ENCODE peak calls at places on chromosome 16, in ten cellular contexts. R is OCI-LY7, N is thoracic aorta, Q is testis, B is left ventricle myocardium inferior, P is Peyer's patch, O is ascending aorta, E is neuronal stem cell, W is brain microvascular endothelial cell, T is AG04450. Y is an unnamed sample.

GRCh38 chr16:21283521-21284289 is 5.6 kb upstream of the CRYM start:
- DNase-seq in P (peak), W (peak), E (peak), O (no peak), Q (peak), T (no peak), N (no peak), B (peak), R (no peak), Y (no peak)

GRCh38 chr16:49183911-49184310 is 97.7 kb downstream of the CBLN1 start:
- DNase-seq in N (no peak), O (no peak), P (peak), W (no peak), R (peak), B (no peak), Q (peak), T (no peak), E (peak), Y (no peak)

GRCh38 chr16:79864781-79865391 is 264.3 kb upstream of the MAF start:
- DNase-seq in E (no peak), N (no peak), T (no peak), W (no peak), R (no peak), O (no peak), B (no peak), P (no peak), Q (no peak), Y (no peak)

GRCh38 chr16:85048921-85049562 is 21.4 kb downstream of the KIAA0513 start:
- DNase-seq in B (no peak), E (no peak), P (no peak), T (no peak), Q (peak), O (no peak), W (no peak), N (no peak), R (no peak), Y (no peak)

GRCh38 chr16:2027024-2028010 is 615 bp downstream of the NHERF2 start:
- DNase-seq in R (peak), B (no peak), P (no peak), T (no peak), Q (peak), N (no peak), O (no peak), W (peak), E (no peak), Y (peak)

GRCh38 chr16:73037845-73038570 is 9.9 kb downstream of the ZFHX3 start:
- DNase-seq in R (no peak), B (no peak), Q (no peak), E (no peak), O (no peak), N (no peak), W (no peak), T (no peak), P (no peak), Y (no peak)

GRCh38 chr16:48542020-48542473 is 67.9 kb downstream of the N4BP1 start:
- DNase-seq in R (peak), P (peak), B (peak), Q (peak), O (no peak), W (peak), T (no peak), N (no peak), E (no peak), Y (peak)

GRCh38 chr16:51151951-51152663 is 1.0 kb upstream of the SALL1 start:
- DNase-seq in N (no peak), O (no peak), T (peak), W (no peak), Q (peak), P (no peak), B (no peak), E (peak), R (no peak), Y (no peak)

GRCh38 chr16:49776085-49776501 is 79.8 kb downstream of the ZNF423 start:
- DNase-seq in Q (peak), W (peak), T (no peak), E (no peak), N (no peak), B (peak), O (no peak), P (no peak), R (no peak), Y (no peak)

GRCh38 chr16:85664580-85665372 is 24.0 kb downstream of the GINS2 start:
- DNase-seq in W (no peak), R (no peak), P (peak), Q (no peak), B (no peak), T (no peak), O (no peak), N (no peak), E (no peak), Y (no peak)

GRCh38 chr16:47359478-47359877 is 101.4 kb downstream of the ITFG1 start:
- DNase-seq in O (no peak), B (no peak), P (no peak), R (no peak), W (no peak), T (no peak), Q (no peak), N (no peak), E (no peak), Y (no peak)

GRCh38 chr16:68365167-68365817 is 54.5 kb downstream of the PRMT7 start:
- DNase-seq in T (no peak), Q (no peak), E (no peak), N (no peak), R (no peak), P (no peak), B (peak), O (no peak), W (no peak), Y (no peak)

GRCh38 chr16:19583665-19584300 is 28.3 kb downstream of the VPS35L start:
- DNase-seq in Q (peak), O (no peak), E (peak), N (no peak), T (peak), R (peak), W (peak), P (no peak), B (no peak), Y (peak)

GRCh38 chr16:25707982-25708583 is 16.3 kb downstream of the HS3ST4 start:
- DNase-seq in W (no peak), R (peak), E (no peak), Q (peak), N (no peak), O (no peak), B (no peak), T (no peak), P (no peak), Y (no peak)

GRCh38 chr16:76653390-76654026 is 376.3 kb downstream of the CNTNAP4 start:
- DNase-seq in Q (peak), O (no peak), P (no peak), W (peak), R (peak), N (no peak), T (peak), B (no peak), E (peak), Y (no peak)

GRCh38 chr16:75376475-75376907 is 56.8 kb downstream of the CFDP1 start:
- DNase-seq in B (no peak), O (no peak), R (no peak), W (no peak), E (no peak), Q (no peak), T (no peak), N (no peak), P (no peak), Y (no peak)

GRCh38 chr16:75337430-75337829 is 86.0 kb upstream of the BCAR1 start:
- DNase-seq in N (no peak), W (no peak), P (no peak), Q (no peak), T (no peak), E (no peak), O (no peak), B (no peak), R (no peak), Y (no peak)

GRCh38 chr16:86300746-86301480 is 209.4 kb upstream of the FOXF1 start:
- DNase-seq in O (no peak), R (no peak), P (peak), Q (no peak), W (no peak), E (no peak), T (no peak), N (no peak), B (no peak), Y (no peak)

GRCh38 chr16:65672960-65673359 is 551.1 kb upstream of the CDH11 start:
- DNase-seq in B (no peak), R (no peak), T (no peak), P (no peak), N (no peak), O (no peak), Q (no peak), W (peak), E (no peak), Y (no peak)

GRCh38 chr16:85586360-85587145 is 26.6 kb upstream of the GSE1 start:
- DNase-seq in E (no peak), T (no peak), W (peak), O (no peak), R (no peak), B (peak), Q (peak), N (no peak), P (no peak), Y (no peak)

GRCh38 chr16:28987170-28987853 is 2.5 kb downstream of the LAT start:
- DNase-seq in E (no peak), W (no peak), N (no peak), R (no peak), T (no peak), B (no peak), O (no peak), P (no peak), Q (no peak), Y (no peak)

GRCh38 chr16:30761427-30761927 is 385 bp downstream of the CFAP119 start:
- DNase-seq in R (peak), E (peak), B (peak), Q (peak), P (peak), N (no peak), W (no peak), T (no peak), O (no peak), Y (no peak)

GRCh38 chr16:67284699-67285646 is 5.6 kb downstream of the PLEKHG4 start:
- DNase-seq in B (no peak), O (no peak), T (no peak), P (peak), N (no peak), R (no peak), Q (peak), W (no peak), E (peak), Y (no peak)

GRCh38 chr16:10240854-10241613 is 58.8 kb upstream of the GRIN2A start:
- DNase-seq in T (no peak), R (no peak), W (no peak), O (no peak), N (no peak), P (no peak), E (no peak), Q (no peak), B (no peak), Y (no peak)

GRCh38 chr16:47617732-47618131 is 156.6 kb downstream of the PHKB start:
- DNase-seq in N (no peak), B (no peak), T (no peak), Q (no peak), E (no peak), R (no peak), O (no peak), W (no peak), P (no peak), Y (no peak)

GRCh38 chr16:55039931-55040330 is 109.3 kb downstream of the IRX5 start:
- DNase-seq in Q (no peak), N (no peak), P (no peak), B (no peak), W (no peak), T (no peak), O (no peak), R (no peak), E (no peak), Y (no peak)

GRCh38 chr16:50467943-50468748 is 80.0 kb upstream of the NKD1 start:
- DNase-seq in W (peak), B (no peak), O (no peak), Q (peak), T (no peak), E (peak), N (no peak), P (no peak), R (no peak), Y (peak)

GRCh38 chr16:22092143-22092933 is at the start of gene VWA3A:
- DNase-seq in E (peak), T (peak), Q (no peak), P (no peak), N (no peak), O (no peak), R (no peak), W (peak), B (no peak), Y (no peak)

GRCh38 chr16:1160773-1161348 is 8.0 kb downstream of the CACNA1H start:
- DNase-seq in P (no peak), B (no peak), R (no peak), T (no peak), N (no peak), E (no peak), W (no peak), O (no peak), Q (no peak), Y (no peak)

GRCh38 chr16:21163576-21163975 is 5.1 kb downstream of the LDAF1 start:
- DNase-seq in O (no peak), Q (no peak), R (no peak), B (no peak), W (no peak), T (no peak), E (no peak), N (no peak), P (no peak), Y (no peak)

GRCh38 chr16:7331997-7332396 is 648 bp upstream of the RBFOX1 start:
- DNase-seq in O (no peak), E (no peak), W (no peak), N (no peak), T (no peak), R (no peak), Q (no peak), P (no peak), B (no peak), Y (no peak)

GRCh38 chr16:71359431-71359830 is 908 bp downstream of the CALB2 start:
- DNase-seq in Q (no peak), O (no peak), E (no peak), P (no peak), W (no peak), B (no peak), T (no peak), N (no peak), R (no peak), Y (no peak)

GRCh38 chr16:5649762-5650445 is 552.3 kb upstream of the EEF2KMT start:
- DNase-seq in N (no peak), B (no peak), E (no peak), Q (no peak), O (no peak), T (no peak), W (no peak), P (no peak), R (no peak), Y (no peak)

DNA sequence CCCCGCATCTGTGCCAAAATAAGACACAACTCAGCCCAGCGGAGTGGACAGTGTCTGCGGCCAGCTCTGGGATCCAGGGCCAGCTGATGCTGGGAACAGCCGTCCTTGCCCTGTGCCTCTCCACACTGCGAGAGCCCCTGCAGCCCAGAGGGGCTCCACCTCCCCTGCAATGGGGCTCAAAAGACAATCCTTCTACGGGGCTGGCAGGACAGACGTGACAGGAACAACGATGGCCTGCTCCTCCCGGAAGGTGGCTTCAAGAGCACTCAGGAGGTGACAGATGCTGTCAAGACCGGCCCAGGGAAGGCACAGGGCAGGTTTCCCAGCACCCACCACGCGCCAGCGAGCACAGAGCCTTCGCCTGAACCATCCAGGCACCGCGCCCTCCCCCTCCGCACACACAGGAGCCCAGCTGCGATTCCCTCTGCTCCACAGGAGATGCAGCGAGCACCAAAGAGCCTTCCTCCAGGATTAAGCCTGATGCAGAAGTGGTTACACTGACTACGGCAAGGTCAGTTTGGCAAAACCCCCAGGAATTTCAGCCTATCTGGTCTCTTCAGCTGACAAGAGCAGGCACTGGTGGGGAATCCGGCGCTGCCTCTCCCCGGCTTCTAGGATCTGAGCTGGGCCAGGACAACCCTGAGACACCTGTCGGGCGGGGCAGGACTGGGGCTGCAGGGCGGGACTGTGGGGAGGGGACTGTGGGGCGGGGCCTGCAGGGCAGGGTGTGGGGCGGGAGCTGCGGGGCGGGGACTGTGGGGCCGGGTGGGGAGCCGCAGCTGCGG is 103.4 kb downstream of the ZNF778 start:
- DNase-seq in T (no peak), B (peak), Q (peak), P (peak), O (no peak), W (no peak), E (no peak), R (no peak), N (no peak), Y (no peak)
- H3K27ac ChIP-seq in T (peak), B (peak), Q (peak), P (peak), O (peak), W (peak), E (no peak), R (no peak), N (peak), Y (no peak)

DNA sequence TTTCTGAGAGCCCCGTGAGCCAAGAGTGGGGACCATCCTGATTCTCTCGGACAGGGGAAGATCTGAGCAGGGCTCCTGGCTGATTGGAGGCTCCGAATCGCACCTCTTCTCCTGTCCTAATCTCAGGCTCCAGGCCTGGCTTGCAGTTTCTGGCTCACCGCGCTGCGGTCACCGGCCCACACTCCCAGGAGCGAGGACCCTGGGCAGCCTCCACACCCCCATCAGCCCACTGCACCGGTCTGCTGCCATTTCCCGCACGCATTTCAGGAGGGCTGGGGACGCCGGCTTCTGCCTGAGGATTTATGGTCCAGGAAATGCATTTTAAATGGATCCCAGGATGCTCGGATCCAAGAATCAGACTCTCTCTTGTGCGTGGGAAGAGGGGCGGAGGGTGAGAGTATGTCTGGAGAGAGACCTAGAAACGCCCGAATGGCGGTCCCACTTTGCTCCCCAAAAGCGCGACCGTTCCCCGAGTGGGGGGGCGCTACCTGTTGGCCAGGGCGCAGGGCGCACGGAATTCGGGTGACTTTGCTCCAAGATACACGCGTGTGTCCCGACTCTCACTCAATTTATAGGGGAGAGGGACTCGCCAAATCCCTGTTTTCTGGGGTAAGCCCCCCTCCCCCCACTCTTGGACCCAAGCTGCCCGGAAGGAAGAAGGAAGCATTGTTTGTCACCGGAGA is 845 bp upstream of the JPH3 start:
- DNase-seq in O (no peak), W (no peak), N (no peak), Q (no peak), P (no peak), T (no peak), B (no peak), E (no peak), R (no peak), Y (no peak)
- H3K27ac ChIP-seq in O (no peak), W (no peak), N (no peak), Q (no peak), P (no peak), T (no peak), B (no peak), E (no peak), R (no peak), Y (no peak)

GRCh38 chr16:11988258-11988978 is 11.9 kb downstream of the SNX29 start:
- DNase-seq in T (no peak), R (no peak), O (no peak), E (no peak), P (no peak), N (no peak), B (no peak), Q (no peak), W (no peak), Y (no peak)

GRCh38 chr16:11986521-11987057 is 10.1 kb downstream of the SNX29 start:
- DNase-seq in Q (no peak), E (no peak), N (no peak), T (no peak), O (no peak), B (no peak), W (peak), R (no peak), P (no peak), Y (no peak)

GRCh38 chr16:11990672-11991390 is 14.3 kb downstream of the SNX29 start:
- DNase-seq in O (no peak), T (no peak), E (no peak), B (no peak), Q (no peak), R (no peak), N (no peak), P (no peak), W (no peak), Y (no peak)

GRCh38 chr16:11992008-11992584 is 15.6 kb downstream of the SNX29 start:
- DNase-seq in T (no peak), N (no peak), B (no peak), Q (no peak), R (no peak), W (no peak), O (no peak), E (no peak), P (no peak), Y (no peak)

DNA sequence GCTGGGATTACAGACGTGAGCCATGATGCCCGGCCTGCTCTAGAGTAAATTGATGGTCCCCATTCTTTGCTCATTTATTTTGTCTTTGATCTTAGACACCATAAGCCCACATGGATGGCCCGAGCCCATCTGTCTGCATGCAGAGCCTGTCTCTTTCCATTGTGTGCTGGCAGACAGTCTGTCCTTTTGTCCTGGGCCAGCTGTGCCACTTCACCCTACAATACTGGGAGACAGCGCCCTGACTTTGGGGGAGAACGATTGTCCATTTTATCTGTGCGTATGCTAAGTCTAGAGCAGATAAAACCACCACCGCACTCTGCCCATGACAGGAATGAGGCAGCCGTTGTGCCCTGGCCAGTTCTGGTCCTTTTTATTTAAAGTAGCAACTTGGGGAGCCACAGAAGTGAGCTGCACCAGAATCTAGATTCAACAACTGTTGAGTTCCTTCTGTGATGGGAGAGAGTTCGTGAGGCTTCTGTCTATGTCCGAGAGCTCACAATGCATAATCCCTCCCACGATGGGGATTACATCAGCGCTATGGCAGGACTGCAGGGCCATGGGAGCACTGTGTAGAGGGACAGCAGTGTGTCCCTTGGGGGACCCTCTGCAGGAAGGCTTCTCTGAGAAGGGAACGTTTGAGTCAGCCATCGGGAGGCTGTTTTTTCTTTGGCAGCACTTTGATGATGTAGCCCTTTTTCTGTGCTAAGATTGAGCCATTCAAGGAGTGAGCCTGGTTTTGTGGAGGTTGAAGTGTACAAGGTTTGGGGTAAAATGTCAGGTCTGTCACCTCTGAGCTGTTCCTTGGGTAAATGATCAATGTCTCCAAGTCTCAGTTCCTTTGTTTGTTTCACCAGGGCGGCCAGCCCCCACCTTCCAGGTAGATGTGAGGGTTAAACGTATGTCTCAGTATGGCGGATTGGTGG is 13.0 kb downstream of the SNX29 start:
- DNase-seq in R (no peak), E (no peak), T (no peak), Q (no peak), O (no peak), W (no peak), N (no peak), P (no peak), B (no peak), Y (no peak)
- H3K27ac ChIP-seq in R (no peak), E (no peak), T (no peak), Q (no peak), O (no peak), W (no peak), N (no peak), P (no peak), B (peak), Y (no peak)

DNA sequence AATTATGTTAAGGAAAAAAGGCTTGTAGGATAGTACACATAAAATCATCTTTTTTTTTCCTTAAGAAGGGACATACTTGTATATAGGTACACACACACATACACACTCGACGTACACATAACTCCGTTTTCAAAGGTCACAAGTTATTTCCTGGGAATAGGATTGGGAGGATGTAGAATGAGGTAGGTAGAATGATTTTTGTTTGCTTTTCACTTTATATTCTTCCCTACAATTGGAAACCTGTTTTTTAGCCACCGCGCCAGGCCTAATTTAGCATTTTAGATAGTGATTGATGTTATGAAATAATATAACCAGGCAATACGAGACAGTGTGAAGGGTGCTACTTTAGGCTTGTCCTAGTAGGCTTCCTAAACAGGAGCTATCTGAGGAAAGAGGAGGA is 1.8 kb upstream of the HAPSTR1 start:
- DNase-seq in P (no peak), Q (no peak), N (no peak), B (no peak), O (no peak), E (no peak), T (no peak), R (no peak), W (no peak), Y (no peak)
- H3K27ac ChIP-seq in P (no peak), Q (peak), N (no peak), B (peak), O (peak), E (no peak), T (no peak), R (no peak), W (no peak), Y (peak)

Y was measured in naive thymus-derived CD4-positive, alpha-beta T cell.